ENCODE peak calls at places on chromosomes 16 and 17, in eight cellular contexts. H is colonic mucosa; E is A673; I is breast epithelium; P is CD4-positive, CD25-positive, alpha-beta regulatory T cell; T is cardiac muscle cell; U is transverse colon; Z is small intestine. B is an unnamed sample. For H3K9me3 and H3K27me3, the result is how much of the 10 kb centered on the place peaks cover.

GRCh38 chr17:36511216-36511615 is 23.5 kb downstream of the MYO19 start:
- DNase-seq in H (no peak), E (no peak), I (no peak), P (no peak), T (no peak), U (no peak), Z (no peak), B (no peak)

GRCh38 chr17:16491131-16491702 is 776 bp downstream of the LRRC75A start:
- DNase-seq in H (peak), E (no peak), I (no peak), P (no peak), T (peak), U (peak), Z (peak), B (no peak)

GRCh38 chr17:37643829-37644228 is 583 bp upstream of the DDX52 start:
- DNase-seq in H (no peak), E (no peak), I (no peak), P (no peak), T (peak), U (no peak), Z (peak), B (no peak)

GRCh38 chr17:68006797-68007196 is 10.5 kb upstream of the C17orf58 start:
- DNase-seq in H (no peak), E (no peak), I (no peak), P (no peak), T (no peak), U (no peak), Z (no peak), B (peak)

GRCh38 chr17:10125761-10126553 is 72.4 kb downstream of the GAS7 start:
- DNase-seq in H (no peak), E (no peak), I (no peak), P (no peak), T (no peak), U (no peak), Z (no peak), B (no peak)

GRCh38 chr16:28596840-28597691 is at the start of gene SULT1A2:
- DNase-seq in H (peak), E (no peak), I (peak), P (no peak), T (peak), U (peak), Z (peak), B (no peak)

GRCh38 chr16:27551046-27551445 is 1.1 kb downstream of the KATNIP start:
- DNase-seq in H (no peak), E (no peak), I (no peak), P (no peak), T (no peak), U (no peak), Z (no peak), B (no peak)

GRCh38 chr16:12958366-12958765 is 57.0 kb downstream of the SHISA9 start:
- DNase-seq in H (no peak), E (no peak), I (no peak), P (no peak), T (no peak), U (no peak), Z (no peak), B (no peak)

GRCh38 chr17:68248886-68249872 is 1.3 kb downstream of the AMZ2 start:
- DNase-seq in H (no peak), E (no peak), I (peak), P (peak), T (no peak), U (no peak), Z (peak), B (no peak)

GRCh38 chr16:2008009-2008526 is 1.6 kb downstream of the ZNF598 start:
- DNase-seq in H (peak), E (no peak), I (peak), P (no peak), T (no peak), U (peak), Z (peak), B (peak)

GRCh38 chr17:74758846-74759163 is 10.4 kb downstream of the NHERF1 start:
- DNase-seq in H (no peak), E (peak), I (no peak), P (no peak), T (no peak), U (peak), Z (peak), B (peak)

GRCh38 chr17:42937712-42938596 is 26.3 kb downstream of the AARSD1 start:
- DNase-seq in H (peak), E (peak), I (no peak), P (peak), T (peak), U (peak), Z (peak), B (peak)

GRCh38 chr17:63382826-63383225 is 63.3 kb downstream of the CYB561 start:
- DNase-seq in H (no peak), E (no peak), I (no peak), P (no peak), T (no peak), U (no peak), Z (no peak), B (no peak)

GRCh38 chr17:66690166-66690565 is 144.8 kb upstream of the CACNG5 start:
- DNase-seq in H (peak), E (no peak), I (no peak), P (no peak), T (no peak), U (no peak), Z (no peak), B (no peak)

GRCh38 chr17:61399131-61400057 is at the start of gene TBX2:
- DNase-seq in H (peak), E (no peak), I (peak), P (no peak), T (peak), U (peak), Z (no peak), B (peak)

GRCh38 chr17:45341389-45342158 is 24.8 kb upstream of the MAP3K14 start:
- DNase-seq in H (no peak), E (peak), I (no peak), P (no peak), T (peak), U (peak), Z (no peak), B (peak)

GRCh38 chr17:27376637-27377547 is 79.4 kb upstream of the KSR1 start:
- DNase-seq in H (no peak), E (no peak), I (no peak), P (no peak), T (no peak), U (no peak), Z (no peak), B (peak)

GRCh38 chr16:81796585-81797346 is 17.7 kb downstream of the PLCG2 start:
- DNase-seq in H (no peak), E (no peak), I (peak), P (no peak), T (no peak), U (no peak), Z (no peak), B (no peak)

GRCh38 chr16:50238314-50238713 is 28.0 kb upstream of the ADCY7 start:
- DNase-seq in H (no peak), E (no peak), I (no peak), P (no peak), T (no peak), U (no peak), Z (no peak), B (no peak)

GRCh38 chr16:26665166-26665939 is 401.4 kb upstream of the C16orf82 start:
- DNase-seq in H (no peak), E (peak), I (no peak), P (no peak), T (no peak), U (no peak), Z (no peak), B (no peak)

GRCh38 chr16:21037168-21037567 is 113.5 kb downstream of the DNAH3 start:
- DNase-seq in H (no peak), E (no peak), I (no peak), P (no peak), T (no peak), U (no peak), Z (no peak), B (no peak)

GRCh38 chr16:84220851-84221250 is 19.0 kb downstream of the KCNG4 start:
- DNase-seq in H (no peak), E (no peak), I (no peak), P (no peak), T (no peak), U (no peak), Z (no peak), B (no peak)

GRCh38 chr16:14629612-14629918 is 495 bp downstream of the PARN start:
- DNase-seq in H (no peak), E (no peak), I (no peak), P (no peak), T (no peak), U (no peak), Z (peak), B (no peak)

GRCh38 chr16:54171855-54172537 is 114.6 kb downstream of the IRX3 start:
- DNase-seq in H (no peak), E (peak), I (no peak), P (no peak), T (peak), U (no peak), Z (peak), B (peak)

GRCh38 chr17:66834426-66834918 is 445 bp upstream of the CACNG5 start:
- DNase-seq in H (no peak), E (no peak), I (no peak), P (no peak), T (no peak), U (no peak), Z (no peak), B (no peak)

GRCh38 chr16:53355064-53355463 is 79.2 kb upstream of the RBL2 start:
- DNase-seq in H (no peak), E (no peak), I (no peak), P (no peak), T (no peak), U (no peak), Z (no peak), B (no peak)

GRCh38 chr17:29778936-29779811 is 150.9 kb downstream of the SSH2 start:
- DNase-seq in H (peak), E (peak), I (peak), P (peak), T (peak), U (peak), Z (peak), B (peak)

GRCh38 chr17:76145231-76146052 is 4.4 kb upstream of the FOXJ1 start:
- DNase-seq in H (no peak), E (peak), I (no peak), P (peak), T (peak), U (peak), Z (peak), B (no peak)

GRCh38 chr16:69406780-69407331 is 17.6 kb upstream of the CYB5B start:
- DNase-seq in H (no peak), E (peak), I (no peak), P (no peak), T (no peak), U (no peak), Z (no peak), B (no peak)

DNA sequence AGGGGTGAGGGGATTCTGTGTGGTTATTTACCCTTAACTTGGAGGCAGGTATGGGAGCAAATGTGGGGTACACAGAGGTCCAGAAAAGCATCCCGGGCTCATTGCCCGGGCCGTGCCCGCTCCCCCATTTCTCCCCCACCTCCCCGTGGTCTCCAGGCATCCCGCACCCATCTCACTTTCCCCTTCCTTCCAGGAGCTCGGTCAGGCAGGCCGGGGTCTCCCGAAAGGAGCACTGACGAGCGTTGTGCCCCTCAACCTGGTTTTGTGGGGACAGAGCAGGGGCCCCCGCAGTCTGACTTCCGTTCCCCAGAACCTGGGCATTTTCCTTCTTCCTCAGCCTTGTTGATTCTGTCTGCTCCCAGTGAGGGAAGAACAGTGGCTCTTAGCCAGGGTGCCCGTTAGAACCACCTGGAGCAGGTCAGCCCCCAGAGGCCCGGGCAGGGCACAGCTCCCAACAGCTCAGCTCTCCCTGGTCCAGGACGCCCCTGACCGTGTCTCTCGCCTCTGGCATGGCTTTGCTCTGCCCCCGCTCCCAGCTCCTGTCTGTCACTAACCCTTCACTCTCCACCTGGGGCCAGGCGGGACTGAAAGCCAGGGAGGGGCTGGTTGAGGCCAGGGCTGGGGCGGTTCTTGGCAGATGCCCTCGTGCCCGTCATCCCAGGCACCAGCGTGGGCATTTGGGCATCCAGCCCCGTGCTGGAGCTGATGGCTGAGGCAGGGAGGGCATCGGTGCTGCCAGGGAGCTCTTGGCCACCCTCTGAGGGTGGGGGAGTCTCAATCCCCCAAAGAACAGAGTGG is 12.5 kb upstream of the NUDT16L1 start:
- DNase-seq in H (no peak), E (no peak), I (peak), P (no peak), T (no peak), U (no peak), Z (no peak), B (no peak)
- H3K4me3 ChIP-seq in H (peak), E (peak), I (peak), P (no peak), T (no peak), U (peak), Z (peak), B (no peak)

GRCh38 chr16:7653746-7654145 is 321.1 kb downstream of the RBFOX1 start:
- DNase-seq in H (no peak), E (no peak), I (no peak), P (no peak), T (no peak), U (no peak), Z (no peak), B (no peak)
- H3K9me3 ChIP-seq in H (under half), E (under half), I (under half), P (under half), T (under half), U (under half), Z (under half), B (under half)

GRCh38 chr17:52724578-52724977 is 566.1 kb upstream of the CA10 start:
- DNase-seq in H (no peak), E (no peak), I (no peak), P (no peak), T (no peak), U (no peak), Z (no peak), B (no peak)

DNA sequence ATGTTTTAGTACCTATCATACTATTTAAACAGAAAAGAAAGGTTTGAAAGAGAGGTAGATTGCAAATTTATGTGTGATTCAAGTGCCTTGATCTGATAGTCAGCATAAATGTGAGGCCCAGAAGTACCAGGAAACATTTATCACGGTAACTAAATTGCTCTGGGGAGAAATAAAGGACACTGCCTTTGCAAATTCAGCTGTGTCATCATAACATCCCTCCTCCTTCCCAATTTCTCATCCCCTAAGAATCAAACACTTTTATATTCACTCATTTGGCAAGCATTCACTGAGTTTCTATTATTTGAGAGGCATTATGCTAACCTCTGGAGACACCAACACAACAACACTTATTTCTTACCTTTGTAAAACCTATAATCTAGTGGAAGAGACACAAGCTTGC is 563.4 kb upstream of the CA10 start:
- DNase-seq in H (no peak), E (no peak), I (no peak), P (no peak), T (no peak), U (no peak), Z (no peak), B (no peak)
- H3K27me3 ChIP-seq in H (under half), E (under half), I (under half), P (under half), T (under half), U (under half), Z (under half), B (under half)

DNA sequence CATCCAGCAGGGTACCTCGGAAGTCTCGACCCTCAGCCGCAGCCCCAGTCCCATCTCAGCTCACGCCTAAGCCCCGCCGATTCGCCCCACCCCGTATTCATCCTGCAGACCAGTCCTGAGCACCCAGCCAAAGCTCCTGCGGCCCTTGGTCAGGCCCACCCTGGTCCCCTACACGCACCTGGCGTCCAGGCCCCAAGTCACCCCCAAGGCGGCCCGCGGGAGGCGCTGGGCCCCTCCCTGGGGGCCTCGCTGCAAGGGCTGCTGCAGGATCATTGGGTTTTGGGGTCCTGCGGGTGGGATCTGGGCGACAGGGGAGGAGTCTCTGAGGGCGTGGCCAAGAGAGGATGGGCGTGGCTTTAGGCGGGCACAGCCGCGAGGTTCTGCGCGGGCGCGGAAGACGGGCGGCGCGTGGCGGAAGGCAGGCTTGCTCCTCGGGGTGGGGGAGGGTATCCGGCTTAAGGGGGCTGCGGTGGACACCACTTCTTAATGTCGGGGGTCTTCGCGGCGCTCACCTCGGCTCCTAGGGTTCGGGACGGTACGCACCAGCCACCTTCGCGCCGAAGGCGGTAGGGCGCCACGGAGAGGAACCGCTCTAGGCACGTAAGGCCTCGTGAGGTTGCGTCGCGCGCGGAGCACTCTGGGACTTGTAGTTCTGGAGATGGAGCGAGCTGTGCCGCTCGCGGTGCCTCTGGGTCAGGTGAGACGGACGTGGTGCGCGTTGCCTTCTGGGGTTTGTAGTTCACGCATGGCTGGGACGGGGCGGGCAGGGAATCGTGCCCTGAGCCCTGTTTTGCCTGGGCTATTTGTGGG is at the start of the genes HCFC1R1 and THOC6:
- DNase-seq in H (peak), E (peak), I (peak), P (peak), T (peak), U (peak), Z (peak), B (peak)
- H3K4me3 ChIP-seq in H (peak), E (peak), I (peak), P (peak), T (peak), U (peak), Z (peak), B (peak)

B was measured in MG63.